ENCODE peak calls at places on chromosomes 6 and 20, in four cellular contexts. One of them, this sample, is unnamed.

GRCh38 chr6:81752969-81753708 is 658 bp upstream of the TENT5A start:
- DNase-seq in GM12878: no peak
- DNase-seq in AG10803: peak; percentile 95
- DNase-seq in brain microvascular endothelial cell: peak; percentile 85
- DNase-seq in this sample: peak; percentile 78

GRCh38 chr6:9563996-9564395 is 850.9 kb downstream of the TFAP2A start:
- DNase-seq in GM12878: no peak
- DNase-seq in AG10803: peak; percentile 51
- DNase-seq in brain microvascular endothelial cell: no peak
- DNase-seq in this sample: no peak

GRCh38 chr6:153625089-153625488 is 414.0 kb upstream of the OPRM1 start:
- DNase-seq in GM12878: no peak
- DNase-seq in AG10803: no peak
- DNase-seq in brain microvascular endothelial cell: peak; percentile 25
- DNase-seq in this sample: peak; percentile 65

GRCh38 chr6:16747232-16748027 is 13.8 kb downstream of the ATXN1 start:
- DNase-seq in GM12878: no peak
- DNase-seq in AG10803: peak; percentile 70
- DNase-seq in brain microvascular endothelial cell: no peak
- DNase-seq in this sample: no peak

GRCh38 chr20:36319356-36320260 is 13.5 kb downstream of the DLGAP4 start:
- DNase-seq in GM12878: no peak
- DNase-seq in AG10803: no peak
- DNase-seq in brain microvascular endothelial cell: no peak
- DNase-seq in this sample: no peak

GRCh38 chr6:113645576-113645970 is 211.6 kb upstream of the MARCKS start:
- DNase-seq in GM12878: no peak
- DNase-seq in AG10803: peak; percentile 99
- DNase-seq in brain microvascular endothelial cell: peak; percentile 93
- DNase-seq in this sample: peak; percentile 96

GRCh38 chr6:17156112-17156921 is 54.5 kb downstream of the STMND1 start:
- DNase-seq in GM12878: peak; percentile 20
- DNase-seq in AG10803: peak; percentile 91
- DNase-seq in brain microvascular endothelial cell: peak; percentile 72
- DNase-seq in this sample: peak; percentile 51

GRCh38 chr6:19417713-19418112 is 419.5 kb upstream of the ID4 start:
- DNase-seq in GM12878: no peak
- DNase-seq in AG10803: peak; percentile 4
- DNase-seq in brain microvascular endothelial cell: peak; percentile 53
- DNase-seq in this sample: peak; percentile 12

GRCh38 chr6:25295651-25296050 is 16.5 kb downstream of the CARMIL1 start:
- DNase-seq in GM12878: no peak
- DNase-seq in AG10803: peak; percentile 36
- DNase-seq in brain microvascular endothelial cell: no peak
- DNase-seq in this sample: no peak

GRCh38 chr6:142325111-142325510 is 23.3 kb downstream of the ADGRG6 start:
- DNase-seq in GM12878: no peak
- DNase-seq in AG10803: no peak
- DNase-seq in brain microvascular endothelial cell: no peak
- DNase-seq in this sample: no peak

GRCh38 chr20:36852187-36852586 is 23.8 kb upstream of the TLDC2 start:
- DNase-seq in GM12878: no peak
- DNase-seq in AG10803: peak; percentile 30
- DNase-seq in brain microvascular endothelial cell: no peak
- DNase-seq in this sample: no peak

GRCh38 chr20:57401565-57401918 is 10.3 kb downstream of the RBM38 start:
- DNase-seq in GM12878: no peak
- DNase-seq in AG10803: no peak
- DNase-seq in brain microvascular endothelial cell: no peak
- DNase-seq in this sample: no peak

GRCh38 chr20:9389321-9389720 is 125.1 kb upstream of the LAMP5 start:
- DNase-seq in GM12878: no peak
- DNase-seq in AG10803: no peak
- DNase-seq in brain microvascular endothelial cell: no peak
- DNase-seq in this sample: no peak

GRCh38 chr6:86010915-86011786 is 368.5 kb upstream of the SYNCRIP start:
- DNase-seq in GM12878: no peak
- DNase-seq in AG10803: no peak
- DNase-seq in brain microvascular endothelial cell: no peak
- DNase-seq in this sample: no peak

GRCh38 chr6:32792901-32793400 is 23.9 kb downstream of the HLA-DOB start:
- DNase-seq in GM12878: no peak
- DNase-seq in AG10803: no peak
- DNase-seq in brain microvascular endothelial cell: no peak
- DNase-seq in this sample: no peak

GRCh38 chr6:63543982-63544381 is 28.3 kb upstream of the LOC128125822 start:
- DNase-seq in GM12878: no peak
- DNase-seq in AG10803: no peak
- DNase-seq in brain microvascular endothelial cell: no peak
- DNase-seq in this sample: no peak

GRCh38 chr20:59583428-59584277 is 20.7 kb upstream of the PHACTR3 start:
- DNase-seq in GM12878: no peak
- DNase-seq in AG10803: peak; percentile 75
- DNase-seq in brain microvascular endothelial cell: no peak
- DNase-seq in this sample: no peak

GRCh38 chr20:17798601-17799000 is 98.8 kb downstream of the BANF2 start:
- DNase-seq in GM12878: no peak
- DNase-seq in AG10803: no peak
- DNase-seq in brain microvascular endothelial cell: no peak
- DNase-seq in this sample: no peak
- H3K4me3 ChIP-seq in GM12878: no peak overlapping the region
- H3K4me3 ChIP-seq in AG10803: no peak overlapping the region
- H3K4me3 ChIP-seq in brain microvascular endothelial cell: no peak overlapping the region
- H3K4me3 ChIP-seq in this sample: no peak overlapping the region

GRCh38 chr6:28353356-28353755 is 3.6 kb downstream of the ZKSCAN3 start:
- DNase-seq in GM12878: no peak
- DNase-seq in AG10803: no peak
- DNase-seq in brain microvascular endothelial cell: no peak
- DNase-seq in this sample: no peak

GRCh38 chr6:28353981-28354676 is 4.4 kb downstream of the ZKSCAN3 start:
- DNase-seq in GM12878: no peak
- DNase-seq in AG10803: peak; percentile 27
- DNase-seq in brain microvascular endothelial cell: peak; percentile 38
- DNase-seq in this sample: no peak

GRCh38 chr6:28356666-28357020 is 6.9 kb downstream of the ZKSCAN3 start:
- DNase-seq in GM12878: no peak
- DNase-seq in AG10803: no peak
- DNase-seq in brain microvascular endothelial cell: no peak
- DNase-seq in this sample: no peak

GRCh38 chr6:28355743-28356665 is 6.3 kb downstream of the ZKSCAN3 start:
- DNase-seq in GM12878: peak; percentile 55
- DNase-seq in AG10803: peak; percentile 87
- DNase-seq in brain microvascular endothelial cell: peak; percentile 94
- DNase-seq in this sample: peak; percentile 56

GRCh38 chr6:28354688-28355554 is 5.2 kb downstream of the ZKSCAN3 start:
- DNase-seq in GM12878: no peak
- DNase-seq in AG10803: no peak
- DNase-seq in brain microvascular endothelial cell: no peak
- DNase-seq in this sample: no peak
- H3K4me3 ChIP-seq in GM12878: no peak overlapping the region
- H3K4me3 ChIP-seq in AG10803: peak overlapping the region; percentile 86
- H3K4me3 ChIP-seq in brain microvascular endothelial cell: peak overlapping the region; percentile 61
- H3K4me3 ChIP-seq in this sample: peak overlapping the region; percentile 71

GRCh38 chr6:157981132-157981394 is 600 bp upstream of the SYNJ2 start:
- DNase-seq in GM12878: no peak
- DNase-seq in AG10803: no peak
- DNase-seq in brain microvascular endothelial cell: no peak
- DNase-seq in this sample: no peak

GRCh38 chr6:157982297-157982579 is 575 bp downstream of the SYNJ2 start:
- DNase-seq in GM12878: no peak
- DNase-seq in AG10803: peak; percentile 25
- DNase-seq in brain microvascular endothelial cell: no peak
- DNase-seq in this sample: no peak

GRCh38 chr6:157982580-157983438 is 1.1 kb downstream of the SYNJ2 start:
- DNase-seq in GM12878: no peak
- DNase-seq in AG10803: peak; percentile 54
- DNase-seq in brain microvascular endothelial cell: peak; percentile 57
- DNase-seq in this sample: no peak

GRCh38 chr6:157981395-157982296 is at the start of gene SYNJ2:
- DNase-seq in GM12878: no peak
- DNase-seq in AG10803: peak; percentile 77
- DNase-seq in brain microvascular endothelial cell: peak; percentile 66
- DNase-seq in this sample: peak; percentile 48

DNA sequence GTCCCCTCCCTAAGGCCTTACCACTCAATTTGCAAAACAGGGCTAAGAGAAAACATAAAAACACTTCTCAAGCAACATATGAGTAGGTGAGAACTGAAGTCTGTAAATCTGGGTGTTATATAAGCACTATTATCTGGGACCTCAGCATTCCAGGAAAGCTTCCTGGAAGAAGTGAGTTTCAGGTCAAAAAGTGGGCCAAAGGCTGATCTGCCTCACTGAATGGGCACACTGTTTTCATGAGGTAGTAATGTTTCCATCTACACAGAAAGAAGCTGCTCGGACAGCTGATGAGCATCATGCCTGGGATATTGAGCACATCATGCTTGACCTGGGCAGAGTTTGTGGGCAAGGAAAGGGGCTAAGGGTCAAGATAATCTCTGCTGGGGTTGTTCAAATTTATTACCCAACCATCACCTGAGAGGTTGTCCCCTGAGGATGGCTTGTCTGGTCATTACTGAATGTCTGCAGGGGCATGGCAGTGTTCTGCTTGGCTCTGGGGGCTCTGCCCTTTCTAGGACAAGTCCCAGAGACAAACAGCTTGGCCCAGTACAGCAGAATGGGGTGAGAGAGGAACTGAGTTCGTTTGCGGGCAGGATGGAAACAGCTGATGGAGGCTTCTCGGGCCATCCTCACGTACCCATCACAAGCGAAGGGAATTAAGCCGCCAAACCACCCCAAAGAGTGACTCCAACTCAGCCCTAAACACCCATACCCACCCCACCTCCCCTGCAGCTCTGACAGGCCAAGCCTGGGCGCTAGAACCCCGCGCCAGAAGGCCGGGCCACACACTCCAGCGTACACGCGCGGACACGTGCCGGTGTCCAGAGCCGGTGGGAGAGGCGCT is 1.2 kb upstream of the SYNJ2 start:
- DNase-seq in GM12878: no peak
- DNase-seq in AG10803: no peak
- DNase-seq in brain microvascular endothelial cell: no peak
- DNase-seq in this sample: no peak
- H3K4me3 ChIP-seq in GM12878: peak overlapping the region; percentile 70
- H3K4me3 ChIP-seq in AG10803: peak overlapping the region; percentile 73
- H3K4me3 ChIP-seq in brain microvascular endothelial cell: no peak overlapping the region
- H3K4me3 ChIP-seq in this sample: no peak overlapping the region

GRCh38 chr6:137872071-137872470 is 5.0 kb downstream of the TNFAIP3 start:
- DNase-seq in GM12878: no peak
- DNase-seq in AG10803: peak; percentile 49
- DNase-seq in brain microvascular endothelial cell: no peak
- DNase-seq in this sample: peak; percentile 42
- H3K4me3 ChIP-seq in GM12878: peak overlapping the region; percentile 99
- H3K4me3 ChIP-seq in AG10803: no peak overlapping the region
- H3K4me3 ChIP-seq in brain microvascular endothelial cell: no peak overlapping the region
- H3K4me3 ChIP-seq in this sample: no peak overlapping the region

DNA sequence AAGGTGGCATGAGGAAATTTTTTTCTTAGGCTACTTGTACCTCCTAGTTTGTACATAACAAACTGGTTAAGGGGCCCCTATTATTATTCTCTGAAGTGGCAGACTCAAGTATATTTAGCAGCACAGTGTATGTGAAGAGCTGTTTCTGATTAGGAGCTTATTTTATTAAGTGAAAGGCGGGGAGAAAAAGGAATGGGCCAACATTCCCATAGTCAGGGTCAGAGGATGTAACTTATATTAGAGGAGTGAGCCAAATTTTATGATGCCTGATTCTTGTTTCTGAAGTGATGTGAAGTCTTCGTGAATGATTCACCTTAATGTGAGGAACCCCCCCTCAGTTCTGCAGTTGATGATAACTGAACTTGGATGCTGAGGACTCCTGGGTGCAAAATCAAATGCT is 2.8 kb downstream of the HECA start:
- DNase-seq in GM12878: no peak
- DNase-seq in AG10803: peak; percentile 37
- DNase-seq in brain microvascular endothelial cell: no peak
- DNase-seq in this sample: no peak
- H3K4me3 ChIP-seq in GM12878: no peak overlapping the region
- H3K4me3 ChIP-seq in AG10803: no peak overlapping the region
- H3K4me3 ChIP-seq in brain microvascular endothelial cell: no peak overlapping the region
- H3K4me3 ChIP-seq in this sample: no peak overlapping the region

DNA sequence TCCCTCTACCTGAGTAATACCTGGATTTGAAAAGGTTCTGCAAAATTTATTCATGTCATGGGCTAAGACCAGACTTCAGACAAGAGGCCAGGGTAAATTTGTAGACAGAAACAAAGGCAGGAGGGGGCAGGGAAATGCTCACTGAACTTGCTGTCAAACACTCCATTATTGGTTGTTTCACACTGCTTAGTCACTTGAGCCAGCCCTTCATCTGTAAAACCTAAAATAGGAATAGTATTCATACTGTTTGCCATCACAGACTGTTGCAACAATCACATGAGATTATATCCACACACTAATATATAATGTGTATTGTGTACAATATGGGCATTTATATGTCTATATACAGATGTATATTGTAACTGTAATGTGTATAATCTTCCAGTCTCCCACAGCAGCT is 6.5 kb upstream of the TINAG start:
- DNase-seq in GM12878: no peak
- DNase-seq in AG10803: no peak
- DNase-seq in brain microvascular endothelial cell: no peak
- DNase-seq in this sample: no peak
- H3K4me3 ChIP-seq in GM12878: no peak overlapping the region
- H3K4me3 ChIP-seq in AG10803: no peak overlapping the region
- H3K4me3 ChIP-seq in brain microvascular endothelial cell: no peak overlapping the region
- H3K4me3 ChIP-seq in this sample: no peak overlapping the region

GRCh38 chr6:14277405-14277930 is 159.9 kb downstream of the CD83 start:
- DNase-seq in GM12878: no peak
- DNase-seq in AG10803: no peak
- DNase-seq in brain microvascular endothelial cell: no peak
- DNase-seq in this sample: no peak
- H3K4me3 ChIP-seq in GM12878: peak overlapping the region; percentile 0
- H3K4me3 ChIP-seq in AG10803: no peak overlapping the region
- H3K4me3 ChIP-seq in brain microvascular endothelial cell: no peak overlapping the region
- H3K4me3 ChIP-seq in this sample: no peak overlapping the region

DNA sequence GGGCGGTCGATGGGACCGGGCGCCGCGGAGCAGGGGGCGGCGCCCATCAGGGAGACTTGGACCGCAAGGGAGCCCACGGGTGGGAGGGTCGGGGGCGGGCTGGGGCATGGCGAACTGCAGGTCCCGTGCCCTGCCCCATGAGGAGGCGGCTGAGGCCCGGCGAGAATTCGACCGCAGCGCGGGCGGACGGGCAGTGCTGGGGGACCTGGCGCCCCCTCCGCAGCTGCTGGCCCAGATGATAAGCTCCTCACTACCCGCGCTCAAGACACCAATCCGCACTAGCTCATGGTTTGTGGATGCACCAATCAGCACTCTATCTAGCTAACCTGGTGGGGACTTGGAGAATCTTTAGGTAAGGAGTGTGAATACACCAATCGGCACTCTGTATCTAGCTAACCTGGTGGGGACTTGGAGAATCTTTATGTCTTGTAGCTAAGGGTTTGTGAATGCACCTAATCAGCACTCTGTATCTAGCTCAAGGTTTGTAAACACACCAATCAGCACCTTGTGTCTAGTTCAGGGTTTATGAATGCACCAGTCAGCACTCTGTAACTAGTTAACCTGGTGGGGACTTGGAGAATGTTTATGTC is 38.5 kb downstream of the TRIM27 start:
- DNase-seq in GM12878: no peak
- DNase-seq in AG10803: no peak
- DNase-seq in brain microvascular endothelial cell: no peak
- DNase-seq in this sample: no peak
- H3K4me3 ChIP-seq in GM12878: no peak overlapping the region
- H3K4me3 ChIP-seq in AG10803: no peak overlapping the region
- H3K4me3 ChIP-seq in brain microvascular endothelial cell: no peak overlapping the region
- H3K4me3 ChIP-seq in this sample: no peak overlapping the region

This sample was measured in skeletal muscle cell.